ENCODE peak calls at places on chromosomes 2 and 18, in eight cellular contexts. One of them, this sample, is unnamed.
A peak's percentile ranks its signal among the peaks of the same experiment; 100 is the strongest.

GRCh38 chr2:225177098-225177497 is 134.8 kb upstream of the DOCK10 start:
- DNase-seq in right cardiac atrium: no peak
- DNase-seq in pancreas: no peak
- DNase-seq in adrenal gland: no peak
- DNase-seq in SJSA1: no peak
- DNase-seq in breast epithelium: no peak
- DNase-seq in psoas muscle: no peak
- DNase-seq in stomach: no peak
- DNase-seq in this sample: peak; percentile 2

GRCh38 chr2:27171351-27171848 is 22.6 kb downstream of the TCF23 start:
- DNase-seq in right cardiac atrium: no peak
- DNase-seq in pancreas: no peak
- DNase-seq in adrenal gland: no peak
- DNase-seq in SJSA1: no peak
- DNase-seq in breast epithelium: no peak
- DNase-seq in psoas muscle: no peak
- DNase-seq in stomach: no peak
- DNase-seq in this sample: no peak

GRCh38 chr18:52070295-52070756 is 269.7 kb upstream of the DCC start:
- DNase-seq in right cardiac atrium: no peak
- DNase-seq in pancreas: no peak
- DNase-seq in adrenal gland: no peak
- DNase-seq in SJSA1: no peak
- DNase-seq in breast epithelium: no peak
- DNase-seq in psoas muscle: no peak
- DNase-seq in stomach: no peak
- DNase-seq in this sample: no peak

GRCh38 chr2:127226520-127227263 is 6.6 kb upstream of the CYP27C1 start:
- DNase-seq in right cardiac atrium: no peak
- DNase-seq in pancreas: peak; percentile 64
- DNase-seq in adrenal gland: no peak
- DNase-seq in SJSA1: peak; percentile 97
- DNase-seq in breast epithelium: peak; percentile 73
- DNase-seq in psoas muscle: no peak
- DNase-seq in stomach: peak; percentile 72
- DNase-seq in this sample: no peak

GRCh38 chr2:88542668-88543067 is 84.6 kb downstream of the EIF2AK3 start:
- DNase-seq in right cardiac atrium: no peak
- DNase-seq in pancreas: no peak
- DNase-seq in adrenal gland: no peak
- DNase-seq in SJSA1: no peak
- DNase-seq in breast epithelium: no peak
- DNase-seq in psoas muscle: no peak
- DNase-seq in stomach: no peak
- DNase-seq in this sample: no peak

GRCh38 chr2:196234672-196235071 is 63.3 kb upstream of the STK17B start:
- DNase-seq in right cardiac atrium: no peak
- DNase-seq in pancreas: no peak
- DNase-seq in adrenal gland: no peak
- DNase-seq in SJSA1: peak; percentile 68
- DNase-seq in breast epithelium: no peak
- DNase-seq in psoas muscle: no peak
- DNase-seq in stomach: no peak
- DNase-seq in this sample: no peak

GRCh38 chr2:229852565-229852964 is 69.2 kb downstream of the TRIP12 start:
- DNase-seq in right cardiac atrium: peak; percentile 49
- DNase-seq in pancreas: no peak
- DNase-seq in adrenal gland: peak; percentile 49
- DNase-seq in SJSA1: no peak
- DNase-seq in breast epithelium: no peak
- DNase-seq in psoas muscle: no peak
- DNase-seq in stomach: no peak
- DNase-seq in this sample: no peak

GRCh38 chr2:102112271-102112670 is 30.3 kb upstream of the IL1R1 start:
- DNase-seq in right cardiac atrium: no peak
- DNase-seq in pancreas: no peak
- DNase-seq in adrenal gland: no peak
- DNase-seq in SJSA1: no peak
- DNase-seq in breast epithelium: no peak
- DNase-seq in psoas muscle: no peak
- DNase-seq in stomach: no peak
- DNase-seq in this sample: no peak

GRCh38 chr2:23900133-23900926 is 26.6 kb downstream of the ATAD2B start:
- DNase-seq in right cardiac atrium: no peak
- DNase-seq in pancreas: no peak
- DNase-seq in adrenal gland: no peak
- DNase-seq in SJSA1: no peak
- DNase-seq in breast epithelium: no peak
- DNase-seq in psoas muscle: no peak
- DNase-seq in stomach: no peak
- DNase-seq in this sample: no peak

GRCh38 chr2:107263596-107264090 is 377.7 kb upstream of the ST6GAL2 start:
- DNase-seq in right cardiac atrium: no peak
- DNase-seq in pancreas: no peak
- DNase-seq in adrenal gland: no peak
- DNase-seq in SJSA1: no peak
- DNase-seq in breast epithelium: no peak
- DNase-seq in psoas muscle: no peak
- DNase-seq in stomach: no peak
- DNase-seq in this sample: no peak

GRCh38 chr2:32758232-32758631 is 130.4 kb downstream of the TTC27 start:
- DNase-seq in right cardiac atrium: no peak
- DNase-seq in pancreas: no peak
- DNase-seq in adrenal gland: no peak
- DNase-seq in SJSA1: no peak
- DNase-seq in breast epithelium: no peak
- DNase-seq in psoas muscle: no peak
- DNase-seq in stomach: no peak
- DNase-seq in this sample: no peak

GRCh38 chr18:46419391-46420141 is 237.5 kb downstream of the LOXHD1 start:
- DNase-seq in right cardiac atrium: no peak
- DNase-seq in pancreas: no peak
- DNase-seq in adrenal gland: no peak
- DNase-seq in SJSA1: no peak
- DNase-seq in breast epithelium: no peak
- DNase-seq in psoas muscle: no peak
- DNase-seq in stomach: no peak
- DNase-seq in this sample: no peak

GRCh38 chr2:148586528-148587128 is 57.9 kb upstream of the EPC2 start:
- DNase-seq in right cardiac atrium: no peak
- DNase-seq in pancreas: no peak
- DNase-seq in adrenal gland: no peak
- DNase-seq in SJSA1: no peak
- DNase-seq in breast epithelium: no peak
- DNase-seq in psoas muscle: no peak
- DNase-seq in stomach: no peak
- DNase-seq in this sample: no peak

GRCh38 chr2:29074401-29074800 is at the start of gene PCARE:
- DNase-seq in right cardiac atrium: no peak
- DNase-seq in pancreas: no peak
- DNase-seq in adrenal gland: no peak
- DNase-seq in SJSA1: no peak
- DNase-seq in breast epithelium: no peak
- DNase-seq in psoas muscle: no peak
- DNase-seq in stomach: no peak
- DNase-seq in this sample: no peak

GRCh38 chr2:24875272-24875671 is 44.8 kb downstream of the ADCY3 start:
- DNase-seq in right cardiac atrium: no peak
- DNase-seq in pancreas: no peak
- DNase-seq in adrenal gland: no peak
- DNase-seq in SJSA1: no peak
- DNase-seq in breast epithelium: no peak
- DNase-seq in psoas muscle: no peak
- DNase-seq in stomach: no peak
- DNase-seq in this sample: no peak

GRCh38 chr18:8996771-8997432 is 105.6 kb upstream of the NDUFV2 start:
- DNase-seq in right cardiac atrium: no peak
- DNase-seq in pancreas: no peak
- DNase-seq in adrenal gland: no peak
- DNase-seq in SJSA1: no peak
- DNase-seq in breast epithelium: no peak
- DNase-seq in psoas muscle: no peak
- DNase-seq in stomach: no peak
- DNase-seq in this sample: no peak

GRCh38 chr2:222743263-222743865 is 71.9 kb downstream of the MOGAT1 start:
- DNase-seq in right cardiac atrium: no peak
- DNase-seq in pancreas: no peak
- DNase-seq in adrenal gland: peak; percentile 28
- DNase-seq in SJSA1: no peak
- DNase-seq in breast epithelium: no peak
- DNase-seq in psoas muscle: no peak
- DNase-seq in stomach: no peak
- DNase-seq in this sample: peak; percentile 7
- H3K27ac ChIP-seq in right cardiac atrium: no peak overlapping the region
- H3K27ac ChIP-seq in pancreas: no peak overlapping the region
- H3K27ac ChIP-seq in adrenal gland: peak overlapping the region; percentile 37
- H3K27ac ChIP-seq in SJSA1: no peak overlapping the region
- H3K27ac ChIP-seq in breast epithelium: peak overlapping the region; percentile 3
- H3K27ac ChIP-seq in psoas muscle: peak overlapping the region; percentile 62
- H3K27ac ChIP-seq in stomach: no peak overlapping the region
- H3K27ac ChIP-seq in this sample: no peak overlapping the region

DNA sequence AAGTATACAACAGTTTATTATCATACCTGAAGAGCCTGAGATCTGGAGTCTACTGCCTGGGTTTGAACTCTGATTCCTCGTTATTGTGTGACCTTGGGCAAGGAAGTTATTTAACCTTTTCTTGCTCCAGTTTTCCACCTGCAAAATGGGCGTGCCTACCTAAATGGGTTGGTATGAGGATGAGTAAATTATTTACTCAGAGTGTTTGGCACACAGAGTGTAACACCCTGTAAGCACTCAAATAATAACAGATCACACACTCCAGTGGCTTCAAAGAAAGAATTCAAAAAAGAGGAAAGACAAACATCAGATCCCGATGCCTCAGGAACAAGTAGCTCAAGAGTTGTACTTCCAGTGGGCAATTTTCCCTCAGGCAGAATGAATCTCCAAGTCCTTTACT is 2.4 kb downstream of the SRD5A2 start:
- DNase-seq in right cardiac atrium: no peak
- DNase-seq in pancreas: no peak
- DNase-seq in adrenal gland: no peak
- DNase-seq in SJSA1: no peak
- DNase-seq in breast epithelium: no peak
- DNase-seq in psoas muscle: no peak
- DNase-seq in stomach: no peak
- DNase-seq in this sample: no peak
- H3K27ac ChIP-seq in right cardiac atrium: no peak overlapping the region
- H3K27ac ChIP-seq in pancreas: no peak overlapping the region
- H3K27ac ChIP-seq in adrenal gland: no peak overlapping the region
- H3K27ac ChIP-seq in SJSA1: no peak overlapping the region
- H3K27ac ChIP-seq in breast epithelium: no peak overlapping the region
- H3K27ac ChIP-seq in psoas muscle: no peak overlapping the region
- H3K27ac ChIP-seq in stomach: no peak overlapping the region
- H3K27ac ChIP-seq in this sample: no peak overlapping the region

DNA sequence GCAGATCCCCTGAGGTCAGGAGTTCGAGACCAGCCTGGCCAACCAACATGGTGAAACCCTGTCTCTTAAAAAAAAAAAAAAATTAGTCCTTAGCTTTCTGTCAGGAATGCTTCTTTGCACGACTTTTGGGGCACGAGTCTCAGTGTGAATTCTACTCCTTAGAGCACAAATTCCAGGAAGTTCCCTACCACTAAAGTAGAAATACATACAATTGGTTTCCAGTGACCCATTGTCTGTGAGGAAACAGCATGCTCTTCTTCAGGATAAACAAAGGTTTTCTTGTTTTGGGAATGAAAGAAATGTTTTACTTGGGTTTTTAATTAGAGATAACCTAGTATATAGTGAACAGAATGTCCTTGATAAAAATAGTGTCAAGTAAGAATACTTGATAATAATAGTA is 23.7 kb downstream of the PSMA8 start:
- DNase-seq in right cardiac atrium: no peak
- DNase-seq in pancreas: no peak
- DNase-seq in adrenal gland: no peak
- DNase-seq in SJSA1: no peak
- DNase-seq in breast epithelium: no peak
- DNase-seq in psoas muscle: no peak
- DNase-seq in stomach: no peak
- DNase-seq in this sample: no peak
- H3K27ac ChIP-seq in right cardiac atrium: no peak overlapping the region
- H3K27ac ChIP-seq in pancreas: no peak overlapping the region
- H3K27ac ChIP-seq in adrenal gland: no peak overlapping the region
- H3K27ac ChIP-seq in SJSA1: no peak overlapping the region
- H3K27ac ChIP-seq in breast epithelium: no peak overlapping the region
- H3K27ac ChIP-seq in psoas muscle: no peak overlapping the region
- H3K27ac ChIP-seq in stomach: no peak overlapping the region
- H3K27ac ChIP-seq in this sample: no peak overlapping the region

GRCh38 chr18:75454022-75454795 is 26.7 kb upstream of the SMIM21 start:
- DNase-seq in right cardiac atrium: no peak
- DNase-seq in pancreas: no peak
- DNase-seq in adrenal gland: no peak
- DNase-seq in SJSA1: no peak
- DNase-seq in breast epithelium: no peak
- DNase-seq in psoas muscle: no peak
- DNase-seq in stomach: no peak
- DNase-seq in this sample: no peak

GRCh38 chr18:75456277-75456676 is 28.8 kb upstream of the SMIM21 start:
- DNase-seq in right cardiac atrium: no peak
- DNase-seq in pancreas: no peak
- DNase-seq in adrenal gland: no peak
- DNase-seq in SJSA1: no peak
- DNase-seq in breast epithelium: no peak
- DNase-seq in psoas muscle: no peak
- DNase-seq in stomach: no peak
- DNase-seq in this sample: no peak

GRCh38 chr18:75455249-75456183 is 28.0 kb upstream of the SMIM21 start:
- DNase-seq in right cardiac atrium: peak; percentile 35
- DNase-seq in pancreas: peak; percentile 22
- DNase-seq in adrenal gland: no peak
- DNase-seq in SJSA1: no peak
- DNase-seq in breast epithelium: no peak
- DNase-seq in psoas muscle: peak; percentile 56
- DNase-seq in stomach: no peak
- DNase-seq in this sample: no peak
- H3K27ac ChIP-seq in right cardiac atrium: no peak overlapping the region
- H3K27ac ChIP-seq in pancreas: no peak overlapping the region
- H3K27ac ChIP-seq in adrenal gland: no peak overlapping the region
- H3K27ac ChIP-seq in SJSA1: no peak overlapping the region
- H3K27ac ChIP-seq in breast epithelium: peak overlapping the region; percentile 30
- H3K27ac ChIP-seq in psoas muscle: no peak overlapping the region
- H3K27ac ChIP-seq in stomach: peak overlapping the region; percentile 73
- H3K27ac ChIP-seq in this sample: no peak overlapping the region

GRCh38 chr18:74288041-74288440 is 3.7 kb downstream of the CYB5A start:
- DNase-seq in right cardiac atrium: no peak
- DNase-seq in pancreas: no peak
- DNase-seq in adrenal gland: no peak
- DNase-seq in SJSA1: no peak
- DNase-seq in breast epithelium: no peak
- DNase-seq in psoas muscle: no peak
- DNase-seq in stomach: no peak
- DNase-seq in this sample: no peak
- H3K27ac ChIP-seq in right cardiac atrium: no peak overlapping the region
- H3K27ac ChIP-seq in pancreas: peak overlapping the region; percentile 47
- H3K27ac ChIP-seq in adrenal gland: peak overlapping the region; percentile 1
- H3K27ac ChIP-seq in SJSA1: no peak overlapping the region
- H3K27ac ChIP-seq in breast epithelium: peak overlapping the region; percentile 65
- H3K27ac ChIP-seq in psoas muscle: no peak overlapping the region
- H3K27ac ChIP-seq in stomach: peak overlapping the region; percentile 92
- H3K27ac ChIP-seq in this sample: no peak overlapping the region

GRCh38 chr18:11148655-11149440 is 521 bp downstream of the PIEZO2 start:
- DNase-seq in right cardiac atrium: no peak
- DNase-seq in pancreas: no peak
- DNase-seq in adrenal gland: no peak
- DNase-seq in SJSA1: no peak
- DNase-seq in breast epithelium: no peak
- DNase-seq in psoas muscle: peak; percentile 53
- DNase-seq in stomach: no peak
- DNase-seq in this sample: no peak
- H3K27ac ChIP-seq in right cardiac atrium: no peak overlapping the region
- H3K27ac ChIP-seq in pancreas: no peak overlapping the region
- H3K27ac ChIP-seq in adrenal gland: no peak overlapping the region
- H3K27ac ChIP-seq in SJSA1: no peak overlapping the region
- H3K27ac ChIP-seq in breast epithelium: no peak overlapping the region
- H3K27ac ChIP-seq in psoas muscle: no peak overlapping the region
- H3K27ac ChIP-seq in stomach: no peak overlapping the region
- H3K27ac ChIP-seq in this sample: peak overlapping the region; percentile 82